ENCODE peak calls at places on chromosomes 13 and 19, in nine cellular contexts. One of them, this sample, is unnamed.

GRCh38 chr13:73074101-73074500 is 15.3 kb downstream of the KLF5 start:
- DNase-seq in tibial nerve: no peak
- DNase-seq in heart left ventricle: no peak
- DNase-seq in K562: no peak
- DNase-seq in uterus: no peak
- DNase-seq in breast epithelium: no peak
- DNase-seq in A549: no peak
- DNase-seq in HepG2: no peak
- DNase-seq in stomach: no peak
- DNase-seq in this sample: no peak

GRCh38 chr19:38264486-38265212 is at the start of gene SPINT2:
- DNase-seq in K562: no peak
- DNase-seq in A549: peak; percentile 84
- DNase-seq in tibial nerve: no peak
- DNase-seq in uterus: no peak
- DNase-seq in breast epithelium: no peak
- DNase-seq in HepG2: no peak
- DNase-seq in heart left ventricle: no peak
- DNase-seq in stomach: no peak
- DNase-seq in this sample: peak; percentile 83

GRCh38 chr13:19665427-19665859 is 32.0 kb downstream of the MPHOSPH8 start:
- DNase-seq in breast epithelium: no peak
- DNase-seq in uterus: no peak
- DNase-seq in HepG2: no peak
- DNase-seq in stomach: no peak
- DNase-seq in K562: no peak
- DNase-seq in heart left ventricle: peak; percentile 53
- DNase-seq in A549: no peak
- DNase-seq in tibial nerve: no peak
- DNase-seq in this sample: no peak

GRCh38 chr13:84487681-84488080 is 605.4 kb upstream of the SLITRK1 start:
- DNase-seq in A549: no peak
- DNase-seq in uterus: no peak
- DNase-seq in K562: no peak
- DNase-seq in HepG2: no peak
- DNase-seq in breast epithelium: no peak
- DNase-seq in heart left ventricle: no peak
- DNase-seq in tibial nerve: no peak
- DNase-seq in stomach: no peak
- DNase-seq in this sample: no peak

GRCh38 chr13:102191951-102192461 is 209.8 kb downstream of the FGF14 start:
- DNase-seq in HepG2: no peak
- DNase-seq in heart left ventricle: no peak
- DNase-seq in tibial nerve: no peak
- DNase-seq in uterus: no peak
- DNase-seq in A549: no peak
- DNase-seq in K562: no peak
- DNase-seq in stomach: no peak
- DNase-seq in breast epithelium: no peak
- DNase-seq in this sample: peak; percentile 3

GRCh38 chr13:103190841-103191240 is 124.6 kb upstream of the SLC10A2 start:
- DNase-seq in uterus: no peak
- DNase-seq in K562: no peak
- DNase-seq in breast epithelium: no peak
- DNase-seq in HepG2: no peak
- DNase-seq in stomach: no peak
- DNase-seq in tibial nerve: no peak
- DNase-seq in heart left ventricle: no peak
- DNase-seq in A549: no peak
- DNase-seq in this sample: no peak

GRCh38 chr19:41694196-41694595 is 6.1 kb upstream of the CEACAM7 start:
- DNase-seq in stomach: no peak
- DNase-seq in uterus: no peak
- DNase-seq in K562: no peak
- DNase-seq in A549: no peak
- DNase-seq in heart left ventricle: no peak
- DNase-seq in HepG2: no peak
- DNase-seq in breast epithelium: no peak
- DNase-seq in tibial nerve: no peak
- DNase-seq in this sample: no peak

GRCh38 chr13:33678906-33679657 is 138.9 kb upstream of the RFC3 start:
- DNase-seq in breast epithelium: peak; percentile 45
- DNase-seq in tibial nerve: peak; percentile 34
- DNase-seq in heart left ventricle: peak; percentile 57
- DNase-seq in K562: peak; percentile 10
- DNase-seq in uterus: peak; percentile 39
- DNase-seq in A549: peak; percentile 57
- DNase-seq in stomach: peak; percentile 83
- DNase-seq in HepG2: peak; percentile 97
- DNase-seq in this sample: no peak

GRCh38 chr13:30779608-30780007 is 44.3 kb downstream of the ALOX5AP start:
- DNase-seq in A549: no peak
- DNase-seq in breast epithelium: no peak
- DNase-seq in HepG2: no peak
- DNase-seq in heart left ventricle: no peak
- DNase-seq in stomach: no peak
- DNase-seq in tibial nerve: no peak
- DNase-seq in uterus: no peak
- DNase-seq in K562: no peak
- DNase-seq in this sample: no peak

GRCh38 chr19:55459950-55460657 is 1.3 kb downstream of the ISOC2 start:
- DNase-seq in breast epithelium: no peak
- DNase-seq in HepG2: peak; percentile 62
- DNase-seq in A549: no peak
- DNase-seq in K562: no peak
- DNase-seq in heart left ventricle: no peak
- DNase-seq in stomach: no peak
- DNase-seq in uterus: no peak
- DNase-seq in tibial nerve: no peak
- DNase-seq in this sample: peak; percentile 58

GRCh38 chr13:35978607-35979316 is 152.4 kb downstream of the DCLK1 start:
- DNase-seq in breast epithelium: no peak
- DNase-seq in uterus: peak; percentile 60
- DNase-seq in A549: peak; percentile 12
- DNase-seq in stomach: no peak
- DNase-seq in tibial nerve: peak; percentile 94
- DNase-seq in K562: peak; percentile 25
- DNase-seq in heart left ventricle: no peak
- DNase-seq in HepG2: peak; percentile 42
- DNase-seq in this sample: peak; percentile 47

GRCh38 chr13:27619093-27619705 is 1.1 kb downstream of the LNX2 start:
- DNase-seq in breast epithelium: no peak
- DNase-seq in K562: no peak
- DNase-seq in A549: no peak
- DNase-seq in tibial nerve: no peak
- DNase-seq in HepG2: peak; percentile 34
- DNase-seq in heart left ventricle: no peak
- DNase-seq in stomach: no peak
- DNase-seq in uterus: no peak
- DNase-seq in this sample: peak; percentile 25

GRCh38 chr19:52172347-52172746 is 926 bp upstream of the ZNF836 start:
- DNase-seq in HepG2: no peak
- DNase-seq in tibial nerve: no peak
- DNase-seq in breast epithelium: no peak
- DNase-seq in A549: no peak
- DNase-seq in K562: no peak
- DNase-seq in uterus: no peak
- DNase-seq in heart left ventricle: no peak
- DNase-seq in stomach: no peak
- DNase-seq in this sample: no peak

GRCh38 chr19:52170304-52170703 is 1.1 kb downstream of the ZNF836 start:
- DNase-seq in A549: no peak
- DNase-seq in HepG2: no peak
- DNase-seq in heart left ventricle: no peak
- DNase-seq in tibial nerve: no peak
- DNase-seq in stomach: no peak
- DNase-seq in breast epithelium: no peak
- DNase-seq in K562: no peak
- DNase-seq in uterus: no peak
- DNase-seq in this sample: no peak

GRCh38 chr19:52176574-52176973 is 5.2 kb upstream of the ZNF836 start:
- DNase-seq in stomach: peak; percentile 53
- DNase-seq in breast epithelium: no peak
- DNase-seq in uterus: no peak
- DNase-seq in HepG2: no peak
- DNase-seq in heart left ventricle: no peak
- DNase-seq in tibial nerve: no peak
- DNase-seq in K562: no peak
- DNase-seq in A549: no peak
- DNase-seq in this sample: no peak

GRCh38 chr19:52170863-52171320 is 529 bp downstream of the ZNF836 start:
- DNase-seq in K562: no peak
- DNase-seq in stomach: no peak
- DNase-seq in heart left ventricle: peak; percentile 38
- DNase-seq in tibial nerve: no peak
- DNase-seq in HepG2: no peak
- DNase-seq in A549: no peak
- DNase-seq in uterus: peak; percentile 41
- DNase-seq in breast epithelium: no peak
- DNase-seq in this sample: no peak

DNA sequence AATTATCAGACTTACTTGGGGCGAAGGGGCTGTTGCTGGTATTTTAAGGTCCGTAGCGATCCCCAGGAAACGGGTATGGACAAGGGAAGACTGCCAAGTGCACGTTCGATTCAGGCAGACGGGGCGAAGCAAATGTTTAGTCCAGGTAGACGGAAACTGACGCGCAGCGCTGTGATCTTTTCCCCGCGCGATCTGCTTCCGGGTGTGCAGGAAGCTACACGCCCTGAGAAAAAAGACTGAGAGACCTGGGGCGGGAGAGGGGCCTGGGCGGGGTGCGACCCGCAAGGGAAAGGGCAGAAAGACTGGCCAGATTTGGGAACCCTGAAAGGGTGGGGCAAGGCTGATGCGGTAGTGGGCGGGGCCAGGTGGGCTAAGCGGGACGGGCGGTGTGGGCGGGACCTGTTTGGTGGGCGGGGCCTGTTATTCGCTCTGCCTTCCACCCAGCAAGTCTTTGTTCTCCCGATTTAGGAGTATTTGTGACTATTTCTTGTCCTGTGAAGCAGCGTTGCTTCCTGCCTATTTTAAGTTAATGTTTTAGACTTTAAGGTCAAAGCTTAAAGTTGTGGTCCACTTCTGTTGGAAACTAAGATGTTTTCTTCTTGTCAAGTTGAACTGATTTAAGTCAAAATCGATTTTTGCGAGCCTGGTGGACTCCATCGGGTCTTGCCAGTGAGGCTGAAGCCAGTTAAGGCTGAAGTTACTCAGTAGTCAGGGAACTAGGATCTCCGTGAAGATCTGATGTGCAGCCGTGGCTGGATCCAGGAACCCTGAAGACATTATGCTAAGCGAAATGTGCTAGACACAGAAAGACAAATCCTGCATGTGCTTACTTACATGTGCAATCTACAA is at the start of gene ZNF836:
- DNase-seq in breast epithelium: peak; percentile 86
- DNase-seq in K562: peak; percentile 72
- DNase-seq in uterus: peak; percentile 95
- DNase-seq in HepG2: peak; percentile 56
- DNase-seq in heart left ventricle: peak; percentile 92
- DNase-seq in stomach: peak; percentile 92
- DNase-seq in A549: peak; percentile 54
- DNase-seq in tibial nerve: peak; percentile 90
- DNase-seq in this sample: peak; percentile 77
- TF ChIP-seq POLR2A in breast epithelium: no peak
- TF ChIP-seq POLR2A in K562: no peak
- TF ChIP-seq POLR2A in uterus: peak; percentile 34
- TF ChIP-seq POLR2A in HepG2: peak; percentile 30
- TF ChIP-seq POLR2A in heart left ventricle: no peak
- TF ChIP-seq POLR2A in stomach: no peak
- TF ChIP-seq POLR2A in A549: no peak
- TF ChIP-seq POLR2A in tibial nerve: peak; percentile 42
- TF ChIP-seq POLR2A in this sample: no peak

GRCh38 chr19:17246681-17247425 is 1.1 kb upstream of the NR2F6 start:
- DNase-seq in A549: no peak
- DNase-seq in heart left ventricle: peak; percentile 64
- DNase-seq in breast epithelium: no peak
- DNase-seq in stomach: peak; percentile 61
- DNase-seq in uterus: no peak
- DNase-seq in K562: no peak
- DNase-seq in tibial nerve: no peak
- DNase-seq in HepG2: peak; percentile 80
- DNase-seq in this sample: no peak
- TF ChIP-seq POLR2A in A549: no peak
- TF ChIP-seq POLR2A in heart left ventricle: no peak
- TF ChIP-seq POLR2A in breast epithelium: no peak
- TF ChIP-seq POLR2A in stomach: no peak
- TF ChIP-seq POLR2A in uterus: no peak
- TF ChIP-seq POLR2A in K562: no peak
- TF ChIP-seq POLR2A in tibial nerve: no peak
- TF ChIP-seq POLR2A in HepG2: peak; percentile 55
- TF ChIP-seq POLR2A in this sample: no peak

GRCh38 chr19:9856609-9857008 is 21.5 kb downstream of the PIN1 start:
- DNase-seq in stomach: no peak
- DNase-seq in A549: no peak
- DNase-seq in heart left ventricle: no peak
- DNase-seq in uterus: no peak
- DNase-seq in breast epithelium: no peak
- DNase-seq in HepG2: no peak
- DNase-seq in K562: no peak
- DNase-seq in tibial nerve: no peak
- DNase-seq in this sample: no peak
- TF ChIP-seq POLR2A in stomach: no peak
- TF ChIP-seq POLR2A in A549: no peak
- TF ChIP-seq POLR2A in heart left ventricle: no peak
- TF ChIP-seq POLR2A in uterus: no peak
- TF ChIP-seq POLR2A in breast epithelium: no peak
- TF ChIP-seq POLR2A in HepG2: no peak
- TF ChIP-seq POLR2A in K562: no peak
- TF ChIP-seq POLR2A in tibial nerve: no peak
- TF ChIP-seq POLR2A in this sample: no peak

DNA sequence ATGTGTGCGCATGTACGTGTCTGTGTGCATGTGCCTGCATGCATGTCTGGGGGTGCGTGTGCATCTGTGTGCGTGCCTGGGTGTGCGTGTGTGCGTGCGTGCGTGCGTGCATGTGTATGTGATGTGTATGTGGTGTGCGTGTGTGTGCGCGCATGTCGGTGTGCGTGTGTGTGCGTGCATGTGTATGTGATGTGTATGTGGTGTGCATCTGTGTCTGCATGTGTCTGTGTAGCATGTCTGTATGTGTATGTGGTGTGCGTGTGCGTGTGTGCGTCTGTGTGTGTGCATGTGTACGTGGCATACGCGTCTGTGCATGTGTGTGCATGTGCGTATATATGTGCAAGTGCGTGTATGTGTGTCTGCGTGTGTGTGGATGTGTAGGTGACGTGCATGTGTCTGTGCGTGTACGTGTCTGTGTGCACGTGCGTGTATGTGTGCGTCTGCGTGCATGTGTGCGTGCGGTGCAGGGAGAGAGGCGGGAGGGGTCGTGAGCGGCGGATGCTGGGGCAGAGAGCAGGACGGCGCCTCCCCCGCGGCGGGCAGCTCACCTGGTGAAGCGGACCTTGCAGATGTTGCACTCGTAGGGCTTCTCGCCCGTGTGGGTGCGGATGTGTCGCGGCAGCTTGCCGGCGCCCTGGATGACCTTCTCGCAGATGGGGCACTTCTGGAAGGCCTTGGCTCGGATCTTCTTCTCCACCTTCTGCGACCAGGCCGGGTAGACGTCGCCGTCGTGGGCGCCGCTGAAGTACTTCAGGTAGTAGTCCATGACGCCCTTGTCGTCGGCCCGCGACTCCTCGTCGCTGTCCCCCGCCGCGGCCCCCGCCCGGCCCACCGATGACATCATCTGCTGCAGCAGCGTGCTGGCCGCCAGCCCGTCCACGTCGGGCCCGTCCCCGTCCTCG is 13.0 kb downstream of the ZBTB7A start:
- DNase-seq in uterus: peak; percentile 19
- DNase-seq in K562: no peak
- DNase-seq in A549: no peak
- DNase-seq in heart left ventricle: no peak
- DNase-seq in HepG2: no peak
- DNase-seq in stomach: no peak
- DNase-seq in breast epithelium: no peak
- DNase-seq in tibial nerve: no peak
- DNase-seq in this sample: no peak
- TF ChIP-seq POLR2A in uterus: no peak
- TF ChIP-seq POLR2A in K562: peak; percentile 56
- TF ChIP-seq POLR2A in A549: no peak
- TF ChIP-seq POLR2A in heart left ventricle: no peak
- TF ChIP-seq POLR2A in HepG2: no peak
- TF ChIP-seq POLR2A in stomach: no peak
- TF ChIP-seq POLR2A in breast epithelium: no peak
- TF ChIP-seq POLR2A in tibial nerve: no peak
- TF ChIP-seq POLR2A in this sample: no peak

This sample was measured in erythroblast.